ENCODE peak calls at places on chromosomes 3 and 15, in four cellular contexts. Y is H9, L is mesendoderm, W is H1. P is an unnamed sample.

GRCh38 chr3:21158801-21159564 is 592.0 kb downstream of the ZNF385D start:
- DNase-seq in L (no peak), Y (no peak), W (no peak), P (peak)

GRCh38 chr3:140342668-140343067 is 335.2 kb upstream of the TRIM42 start:
- DNase-seq in Y (no peak), W (no peak), L (no peak), P (no peak)

GRCh38 chr15:66948294-66948693 is 117.1 kb upstream of the SMAD3 start:
- DNase-seq in L (peak), Y (no peak), W (no peak), P (peak)

GRCh38 chr3:197082871-197083270 is 53.3 kb upstream of the MELTF start:
- DNase-seq in W (no peak), Y (no peak), L (no peak), P (peak)

GRCh38 chr15:31397851-31398661 is 71.4 kb downstream of the KLF13 start:
- DNase-seq in Y (peak), W (no peak), L (peak), P (no peak)

GRCh38 chr3:149717391-149718056 is 34.8 kb downstream of the COMMD2 start:
- DNase-seq in W (peak), L (peak), Y (peak), P (peak)

GRCh38 chr3:31521468-31521867 is 11.3 kb upstream of the STT3B start:
- DNase-seq in L (no peak), Y (no peak), W (no peak), P (no peak)

GRCh38 chr3:49461443-49462171 is 8.5 kb upstream of the DAG1 start:
- DNase-seq in W (peak), L (peak), Y (peak), P (peak)

GRCh38 chr3:50068134-50068533 is 20.6 kb upstream of the RBM5 start:
- DNase-seq in W (no peak), Y (no peak), L (no peak), P (peak)

GRCh38 chr3:13770390-13771169 is 109.3 kb downstream of the WNT7A start:
- DNase-seq in Y (peak), L (peak), W (no peak), P (no peak)

GRCh38 chr15:39552546-39552945 is 28.3 kb upstream of the THBS1 start:
- DNase-seq in Y (no peak), L (no peak), W (no peak), P (no peak)

GRCh38 chr3:66499881-66500574 is 794 bp downstream of the LRIG1 start:
- DNase-seq in L (no peak), W (peak), Y (no peak), P (peak)

GRCh38 chr3:169818330-169818729 is 5.6 kb upstream of the LRRC34 start:
- DNase-seq in W (no peak), Y (no peak), L (no peak), P (peak)

GRCh38 chr3:73216310-73216709 is 154.9 kb downstream of the EBLN2 start:
- DNase-seq in L (no peak), Y (no peak), W (no peak), P (no peak)

GRCh38 chr15:67941643-67942315 is 101.9 kb upstream of the RNU6-1 start:
- DNase-seq in W (no peak), Y (no peak), L (peak), P (peak)

GRCh38 chr3:51671090-51672082 is at the start of gene TEX264:
- DNase-seq in L (peak), W (peak), Y (peak), P (peak)

GRCh38 chr15:98395974-98396627 is 252.2 kb upstream of the IGF1R start:
- DNase-seq in L (no peak), Y (no peak), W (no peak), P (no peak)

GRCh38 chr3:171810278-171811058 is at the start of gene PLD1:
- DNase-seq in W (peak), L (peak), Y (no peak), P (peak)

GRCh38 chr15:91113036-91113435 is 13.0 kb downstream of the SV2B start:
- DNase-seq in L (peak), Y (peak), W (no peak), P (no peak)

GRCh38 chr15:39602143-39602542 is 21.3 kb downstream of the THBS1 start:
- DNase-seq in L (peak), W (no peak), Y (peak), P (no peak)

GRCh38 chr3:99330924-99331532 is 307.4 kb upstream of the COL8A1 start:
- DNase-seq in L (no peak), W (no peak), Y (no peak), P (peak)

GRCh38 chr3:120350431-120350941 is 1.3 kb upstream of the LRRC58 start:
- DNase-seq in Y (no peak), L (peak), W (no peak), P (peak)

GRCh38 chr3:77906102-77906709 is 866.3 kb downstream of the ROBO2 start:
- DNase-seq in Y (no peak), W (no peak), L (no peak), P (no peak)

GRCh38 chr15:50247819-50248650 is 17.5 kb downstream of the HDC start:
- DNase-seq in W (no peak), Y (no peak), L (peak), P (no peak)

GRCh38 chr15:51667478-51667877 is 13.8 kb upstream of the SCG3 start:
- DNase-seq in W (no peak), Y (no peak), L (no peak), P (no peak)

GRCh38 chr3:88991496-88991895 is 115.9 kb upstream of the EPHA3 start:
- DNase-seq in Y (no peak), L (no peak), W (no peak), P (peak)

GRCh38 chr15:42133892-42134502 is 22.4 kb downstream of the PLA2G4F start:
- DNase-seq in W (peak), Y (peak), L (peak), P (peak)

GRCh38 chr15:55737373-55737772 is 5.6 kb downstream of the PRTG start:
- DNase-seq in W (no peak), Y (no peak), L (peak), P (peak)

GRCh38 chr15:40048155-40048792 is 9.3 kb upstream of the SRP14 start:
- DNase-seq in L (no peak), Y (no peak), W (peak), P (no peak)

DNA sequence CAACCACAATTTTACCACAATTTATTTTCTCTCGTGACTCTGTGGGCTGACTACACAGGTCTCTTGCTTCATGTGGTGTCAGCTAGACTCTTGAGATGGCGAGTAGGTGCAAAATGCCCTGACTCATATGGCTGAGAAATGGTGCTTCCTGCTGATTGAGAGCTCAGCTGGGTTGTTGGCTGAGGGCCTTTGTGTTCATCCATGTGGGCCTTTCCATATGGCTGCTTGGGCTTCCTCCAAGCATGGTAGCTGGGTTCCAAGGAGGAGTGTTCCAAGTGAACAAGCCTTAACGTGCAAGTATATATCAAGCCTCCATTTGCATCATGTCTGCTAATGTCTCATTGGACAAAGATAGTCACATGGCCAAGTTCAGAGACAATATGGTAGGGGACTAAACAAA is 164.0 kb downstream of the PDCD6IP start:
- DNase-seq in L (no peak), Y (no peak), W (no peak), P (no peak)
- H3K56ac ChIP-seq in L (no peak), Y (no peak), W (no peak), P (no peak)

GRCh38 chr15:25246641-25247417 is 192.0 kb downstream of the UBE3A start:
- DNase-seq in W (peak), Y (peak), L (no peak), P (no peak)
- H3K56ac ChIP-seq in W (no peak), Y (no peak), L (no peak), P (no peak)

GRCh38 chr15:78390823-78391222 is 47.2 kb upstream of the IREB2 start:
- DNase-seq in W (no peak), L (no peak), Y (no peak), P (no peak)

GRCh38 chr15:78390242-78390641 is 47.8 kb upstream of the IREB2 start:
- DNase-seq in W (no peak), Y (no peak), L (no peak), P (no peak)

GRCh38 chr15:78387678-78388077 is 47.5 kb downstream of the CRABP1 start:
- DNase-seq in W (no peak), Y (no peak), L (no peak), P (no peak)

GRCh38 chr15:78389356-78389755 is 48.7 kb upstream of the IREB2 start:
- DNase-seq in L (no peak), Y (no peak), W (no peak), P (no peak)

GRCh38 chr15:78388865-78389264 is 48.7 kb downstream of the CRABP1 start:
- DNase-seq in W (no peak), L (no peak), Y (no peak), P (no peak)
- H3K56ac ChIP-seq in W (no peak), L (no peak), Y (no peak), P (no peak)

GRCh38 chr15:99410477-99410876 is 155.3 kb upstream of the MEF2A start:
- DNase-seq in L (no peak), Y (peak), W (no peak), P (no peak)
- H3K56ac ChIP-seq in L (no peak), Y (no peak), W (no peak), P (no peak)

DNA sequence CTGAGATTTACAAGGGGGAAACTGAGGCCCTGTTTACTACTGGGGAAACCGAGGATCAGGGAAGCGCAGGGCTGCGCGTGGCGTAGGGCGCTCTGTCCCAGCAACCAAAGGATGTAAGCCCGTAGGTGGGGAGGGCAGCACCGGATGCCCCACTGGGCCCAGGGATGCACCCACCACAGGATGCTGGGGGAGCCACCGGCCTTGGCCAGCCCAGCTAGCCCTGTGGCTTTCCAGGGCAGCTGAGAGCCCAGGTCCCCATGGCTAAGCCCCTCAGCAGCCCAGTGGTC is 33.4 kb downstream of the RPN1 start:
- DNase-seq in L (no peak), Y (no peak), W (no peak), P (no peak)
- H3K56ac ChIP-seq in L (peak), Y (no peak), W (no peak), P (no peak)

P was measured in IMR-90.